ENCODE peak calls at places on chromosomes 1 and 21, in four cellular contexts. G is dorsolateral prefrontal cortex, C is tibial nerve, E is lower leg skin. U is an unnamed sample.
A peak's percentile ranks its signal among the peaks of the same experiment; 100 is the strongest.

GRCh38 chr1:173042806-173043205 is 7.9 kb downstream of the TNFSF18 start:
- DNase-seq in E (no peak), G (no peak), C (no peak), U (no peak)

GRCh38 chr1:58900401-58900800 is 116.6 kb upstream of the JUN start:
- DNase-seq in E (no peak), C (no peak), G (no peak), U (no peak)

GRCh38 chr1:192131914-192132313 is 26.3 kb upstream of the RGS18 start:
- DNase-seq in E (no peak), C (no peak), G (no peak), U (no peak)

GRCh38 chr1:15155760-15156743 is 2.5 kb downstream of the TMEM51 start:
- DNase-seq in E (no peak), C (no peak), G (no peak), U (no peak)

GRCh38 chr1:101253976-101254660 is 17.3 kb downstream of the S1PR1 start:
- DNase-seq in G (no peak), C (no peak), E (no peak), U (no peak)

GRCh38 chr1:113980120-113980519 is 846 bp downstream of the OLFML3 start:
- DNase-seq in E (peak; percentile 92), G (no peak), C (peak; percentile 61), U (peak; percentile 41)

GRCh38 chr1:86616871-86617270 is 70.0 kb downstream of the CLCA4 start:
- DNase-seq in E (no peak), C (no peak), G (no peak), U (no peak)

GRCh38 chr1:4962836-4963235 is 308.4 kb downstream of the AJAP1 start:
- DNase-seq in C (no peak), E (peak; percentile 79), G (no peak), U (no peak)

GRCh38 chr1:226479432-226479831 is 69.1 kb upstream of the STUM start:
- DNase-seq in E (no peak), G (no peak), C (no peak), U (no peak)

GRCh38 chr1:171911506-171911905 is 70.2 kb downstream of the DNM3 start:
- DNase-seq in E (no peak), G (no peak), C (no peak), U (no peak)

GRCh38 chr21:39004776-39005605 is 178.3 kb downstream of the PSMG1 start:
- DNase-seq in G (no peak), C (no peak), E (no peak), U (no peak)

GRCh38 chr1:208652300-208653160 is 408.3 kb upstream of the PLXNA2 start:
- DNase-seq in G (peak; percentile 61), E (no peak), C (peak; percentile 10), U (no peak)

GRCh38 chr21:34886554-34887385 is 162.3 kb downstream of the RUNX1 start:
- DNase-seq in C (no peak), E (peak; percentile 90), G (no peak), U (peak; percentile 31)

GRCh38 chr1:163870666-163871065 is 548.9 kb downstream of the NUF2 start:
- DNase-seq in E (no peak), G (no peak), C (no peak), U (no peak)

GRCh38 chr1:91610102-91610501 is 109.5 kb downstream of the CDC7 start:
- DNase-seq in C (no peak), G (no peak), E (no peak), U (no peak)

GRCh38 chr1:14487671-14488070 is 110.8 kb upstream of the KAZN start:
- DNase-seq in G (no peak), C (no peak), E (no peak), U (no peak)

GRCh38 chr1:226888021-226888420 is 17.6 kb downstream of the PSEN2 start:
- DNase-seq in C (no peak), E (no peak), G (no peak), U (no peak)

GRCh38 chr21:26844258-26845065 is 747 bp downstream of the ADAMTS1 start:
- DNase-seq in G (peak; percentile 68), E (peak; percentile 90), C (peak; percentile 29), U (peak; percentile 56)

GRCh38 chr1:228333739-228334115 is 72.9 kb downstream of the TRIM11 start:
- DNase-seq in G (no peak), E (peak; percentile 62), C (no peak), U (no peak)

GRCh38 chr1:107141491-107142369 is 891 bp downstream of the NTNG1 start:
- DNase-seq in G (peak; percentile 41), C (peak; percentile 11), E (no peak), U (no peak)

GRCh38 chr1:32878637-32879041 is 7.7 kb upstream of the HPCA start:
- DNase-seq in G (peak; percentile 43), C (no peak), E (no peak), U (no peak)

GRCh38 chr1:177122869-177123268 is 41.6 kb downstream of the ASTN1 start:
- DNase-seq in G (no peak), E (no peak), C (no peak), U (no peak)

GRCh38 chr1:149849246-149849946 is 50.0 kb upstream of the BOLA1 start:
- DNase-seq in C (peak; percentile 2), E (no peak), G (no peak), U (no peak)

GRCh38 chr1:38558476-38559179 is 300.9 kb downstream of the RRAGC start:
- DNase-seq in G (no peak), E (no peak), C (no peak), U (no peak)

GRCh38 chr1:81477704-81478103 is 323.0 kb upstream of the ADGRL2 start:
- DNase-seq in G (no peak), E (no peak), C (no peak), U (no peak)
- H3K4me3 ChIP-seq in G (no peak overlapping the region), E (no peak overlapping the region), C (no peak overlapping the region), U (peak overlapping the region; percentile 18)

GRCh38 chr1:209884249-209884648 is 53.8 kb upstream of the SYT14 start:
- DNase-seq in C (no peak), E (no peak), G (no peak), U (no peak)

GRCh38 chr1:209883341-209883971 is 54.6 kb upstream of the SYT14 start:
- DNase-seq in G (no peak), C (no peak), E (no peak), U (no peak)

GRCh38 chr1:209885403-209886218 is 52.4 kb upstream of the SYT14 start:
- DNase-seq in C (no peak), E (no peak), G (no peak), U (no peak)

GRCh38 chr1:209886219-209886536 is 51.8 kb upstream of the SYT14 start:
- DNase-seq in C (no peak), E (no peak), G (no peak), U (no peak)

DNA sequence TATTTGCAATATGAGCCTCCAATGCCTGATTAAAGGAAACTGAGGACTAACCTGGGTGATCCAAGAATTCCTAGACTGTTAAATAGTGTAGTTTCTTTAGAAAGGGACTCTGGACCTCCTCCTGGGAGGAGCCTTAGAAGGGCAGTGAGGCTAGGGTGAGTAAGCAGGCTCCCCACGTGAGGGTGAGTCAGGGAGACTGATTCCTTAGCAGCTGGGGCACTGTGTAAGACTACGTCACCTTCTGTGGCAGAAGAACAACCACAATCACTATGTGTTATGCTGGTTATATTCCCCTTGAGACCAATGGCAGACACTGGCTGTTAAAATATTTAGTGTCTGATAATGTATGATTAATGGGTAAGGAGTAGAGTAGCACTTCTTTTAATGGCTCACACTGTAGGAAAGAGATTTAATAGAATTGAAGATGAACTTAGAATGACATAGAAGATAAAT is 53.3 kb upstream of the SYT14 start:
- DNase-seq in G (peak; percentile 86), C (peak; percentile 59), E (peak; percentile 93), U (peak; percentile 37)
- TF ChIP-seq CTCF in G (no peak), C (no peak), E (no peak), U (no peak)

DNA sequence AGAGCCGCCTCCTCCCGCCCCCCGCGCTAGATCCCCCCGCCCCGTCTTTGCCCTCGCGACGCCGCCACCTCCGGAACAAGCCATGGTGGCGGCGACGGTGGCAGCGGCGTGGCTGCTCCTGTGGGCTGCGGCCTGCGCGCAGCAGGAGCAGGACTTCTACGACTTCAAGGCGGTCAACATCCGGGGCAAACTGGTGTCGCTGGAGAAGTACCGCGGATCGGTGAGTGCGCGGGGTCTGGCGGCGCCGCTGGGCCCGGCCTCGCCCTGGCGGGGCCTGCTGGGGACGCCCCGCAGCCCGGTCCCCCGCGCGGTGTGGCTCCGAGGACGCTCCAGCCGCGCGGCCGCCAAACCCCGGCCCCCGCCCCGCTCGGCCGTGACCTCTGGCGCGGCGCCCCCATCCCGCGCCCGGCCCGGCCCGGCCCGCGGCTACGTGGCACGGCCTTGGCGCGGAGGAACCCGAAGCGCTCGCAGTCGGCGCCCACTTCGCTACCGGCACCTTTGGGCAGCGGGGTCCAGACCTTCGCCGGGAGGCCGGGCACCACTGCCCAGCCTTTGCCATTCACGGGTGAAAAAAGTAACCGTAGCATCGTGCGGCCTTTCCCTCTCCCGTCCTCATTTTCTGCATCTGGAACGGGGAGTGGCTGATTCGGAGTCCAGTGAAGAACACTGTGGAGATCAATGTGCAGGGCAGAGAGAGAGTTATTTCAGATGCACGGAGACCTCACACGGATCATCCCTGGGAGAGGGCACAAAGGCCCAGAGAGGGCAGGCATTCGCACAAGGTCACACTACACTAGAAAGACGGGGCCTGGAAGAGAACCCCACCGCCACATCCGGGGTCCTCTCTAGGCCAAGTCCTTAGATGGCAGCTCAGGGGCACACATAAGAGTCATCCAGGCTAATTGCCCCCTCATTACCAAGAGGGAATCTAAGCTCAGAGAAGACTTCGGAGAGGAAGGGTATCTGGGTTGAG is at the start of gene GPX7:
- DNase-seq in G (peak; percentile 56), C (no peak), E (peak; percentile 85), U (no peak)
- H3K4me3 ChIP-seq in G (peak within 1 kb of the TSS; percentile 63), C (peak within 1 kb of the TSS; percentile 63), E (peak within 1 kb of the TSS; percentile 40), U (peak within 1 kb of the TSS; percentile 73)

GRCh38 chr1:55418625-55419024 is 203.5 kb upstream of the USP24 start:
- DNase-seq in G (no peak), E (no peak), C (no peak), U (no peak)

GRCh38 chr1:55420866-55421265 is 205.7 kb upstream of the USP24 start:
- DNase-seq in E (no peak), C (no peak), G (no peak), U (no peak)

GRCh38 chr1:55418208-55418607 is 203.0 kb upstream of the USP24 start:
- DNase-seq in G (no peak), C (no peak), E (no peak), U (no peak)

GRCh38 chr1:55421317-55421716 is 206.2 kb upstream of the USP24 start:
- DNase-seq in E (no peak), C (no peak), G (no peak), U (no peak)

DNA sequence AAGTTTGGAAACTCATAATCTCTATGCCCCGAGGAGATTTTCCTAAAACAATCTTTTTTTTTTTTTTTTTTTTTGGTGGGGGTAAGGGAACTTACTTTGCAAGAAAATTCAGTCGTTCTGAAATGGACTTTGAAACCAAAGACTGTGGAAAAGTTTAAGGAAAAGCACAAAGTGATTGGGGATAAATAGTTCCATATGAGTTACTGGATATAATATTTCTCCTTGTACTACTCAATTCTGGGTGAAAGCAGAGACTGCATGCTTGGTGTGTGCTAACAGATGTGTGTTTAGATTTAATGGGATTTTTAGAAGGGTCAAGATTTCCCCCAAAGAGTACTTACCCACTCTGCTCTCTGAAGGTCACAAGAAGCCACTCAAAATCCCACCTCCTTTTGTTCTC is 204.9 kb upstream of the USP24 start:
- DNase-seq in C (no peak), E (no peak), G (no peak), U (no peak)
- TF ChIP-seq CTCF in C (no peak), E (no peak), G (no peak), U (no peak)

GRCh38 chr1:28339551-28339950 is 10.7 kb downstream of the MED18 start:
- DNase-seq in G (no peak), C (no peak), E (no peak), U (no peak)
- H3K4me3 ChIP-seq in G (no peak overlapping the region), C (no peak overlapping the region), E (no peak overlapping the region), U (no peak overlapping the region)

U was measured in gastrocnemius medialis.